ENCODE peak calls at places on chromosomes 12 and 14, in four cellular contexts. One of them, this sample, is unnamed.

GRCh38 chr12:90013409-90013808 is 304.8 kb upstream of the ATP2B1 start:
- DNase-seq in hypothalamus: no peak
- DNase-seq in ecto neural progenitor cell: no peak
- DNase-seq in stimulated activated CD4-positive, alpha-beta T cell treated with anti-CD3 and anti-CD28 coated beads, Interleukin-1b, Interleukin-23, amount 100 ng/mL, for 1 hour: no peak
- DNase-seq in this sample: no peak

GRCh38 chr14:52013984-52014600 is 24.7 kb downstream of the RTRAF start:
- DNase-seq in ecto neural progenitor cell: peak
- DNase-seq in stimulated activated CD4-positive, alpha-beta T cell treated with anti-CD3 and anti-CD28 coated beads, Interleukin-1b, Interleukin-23, amount 100 ng/mL, for 1 hour: no peak
- DNase-seq in hypothalamus: no peak
- DNase-seq in this sample: no peak

GRCh38 chr12:48819986-48820385 is 1.7 kb downstream of the CACNB3 start:
- DNase-seq in ecto neural progenitor cell: no peak
- DNase-seq in hypothalamus: no peak
- DNase-seq in stimulated activated CD4-positive, alpha-beta T cell treated with anti-CD3 and anti-CD28 coated beads, Interleukin-1b, Interleukin-23, amount 100 ng/mL, for 1 hour: no peak
- DNase-seq in this sample: no peak

GRCh38 chr12:54292083-54292930 is 8.5 kb downstream of the NFE2 start:
- DNase-seq in hypothalamus: no peak
- DNase-seq in stimulated activated CD4-positive, alpha-beta T cell treated with anti-CD3 and anti-CD28 coated beads, Interleukin-1b, Interleukin-23, amount 100 ng/mL, for 1 hour: no peak
- DNase-seq in ecto neural progenitor cell: no peak
- DNase-seq in this sample: no peak

GRCh38 chr12:54304187-54304810 is 3.5 kb upstream of the NFE2 start:
- DNase-seq in ecto neural progenitor cell: no peak
- DNase-seq in hypothalamus: no peak
- DNase-seq in stimulated activated CD4-positive, alpha-beta T cell treated with anti-CD3 and anti-CD28 coated beads, Interleukin-1b, Interleukin-23, amount 100 ng/mL, for 1 hour: no peak
- DNase-seq in this sample: peak

GRCh38 chr12:109734219-109735000 is 20.8 kb downstream of the FAM222A start:
- DNase-seq in hypothalamus: no peak
- DNase-seq in stimulated activated CD4-positive, alpha-beta T cell treated with anti-CD3 and anti-CD28 coated beads, Interleukin-1b, Interleukin-23, amount 100 ng/mL, for 1 hour: no peak
- DNase-seq in ecto neural progenitor cell: peak
- DNase-seq in this sample: peak

GRCh38 chr14:68787235-68787727 is 5.6 kb downstream of the ZFP36L1 start:
- DNase-seq in hypothalamus: no peak
- DNase-seq in ecto neural progenitor cell: peak
- DNase-seq in stimulated activated CD4-positive, alpha-beta T cell treated with anti-CD3 and anti-CD28 coated beads, Interleukin-1b, Interleukin-23, amount 100 ng/mL, for 1 hour: no peak
- DNase-seq in this sample: peak

GRCh38 chr12:88945041-88945732 is 364.9 kb upstream of the KITLG start:
- DNase-seq in stimulated activated CD4-positive, alpha-beta T cell treated with anti-CD3 and anti-CD28 coated beads, Interleukin-1b, Interleukin-23, amount 100 ng/mL, for 1 hour: no peak
- DNase-seq in ecto neural progenitor cell: no peak
- DNase-seq in hypothalamus: no peak
- DNase-seq in this sample: no peak

GRCh38 chr12:66365718-66366485 is 63.6 kb downstream of the HELB start:
- DNase-seq in hypothalamus: no peak
- DNase-seq in stimulated activated CD4-positive, alpha-beta T cell treated with anti-CD3 and anti-CD28 coated beads, Interleukin-1b, Interleukin-23, amount 100 ng/mL, for 1 hour: no peak
- DNase-seq in ecto neural progenitor cell: no peak
- DNase-seq in this sample: no peak

GRCh38 chr14:57747036-57747435 is 118.9 kb downstream of the SLC35F4 start:
- DNase-seq in ecto neural progenitor cell: no peak
- DNase-seq in hypothalamus: no peak
- DNase-seq in stimulated activated CD4-positive, alpha-beta T cell treated with anti-CD3 and anti-CD28 coated beads, Interleukin-1b, Interleukin-23, amount 100 ng/mL, for 1 hour: no peak
- DNase-seq in this sample: no peak

GRCh38 chr14:93396456-93396855 is 34.3 kb upstream of the UNC79 start:
- DNase-seq in stimulated activated CD4-positive, alpha-beta T cell treated with anti-CD3 and anti-CD28 coated beads, Interleukin-1b, Interleukin-23, amount 100 ng/mL, for 1 hour: no peak
- DNase-seq in hypothalamus: no peak
- DNase-seq in ecto neural progenitor cell: no peak
- DNase-seq in this sample: no peak

GRCh38 chr14:93946506-93947170 is 19.5 kb downstream of the FAM181A start:
- DNase-seq in stimulated activated CD4-positive, alpha-beta T cell treated with anti-CD3 and anti-CD28 coated beads, Interleukin-1b, Interleukin-23, amount 100 ng/mL, for 1 hour: no peak
- DNase-seq in ecto neural progenitor cell: no peak
- DNase-seq in hypothalamus: no peak
- DNase-seq in this sample: no peak

GRCh38 chr12:42686514-42687172 is 97.1 kb upstream of the PRICKLE1 start:
- DNase-seq in hypothalamus: no peak
- DNase-seq in ecto neural progenitor cell: no peak
- DNase-seq in stimulated activated CD4-positive, alpha-beta T cell treated with anti-CD3 and anti-CD28 coated beads, Interleukin-1b, Interleukin-23, amount 100 ng/mL, for 1 hour: no peak
- DNase-seq in this sample: no peak

GRCh38 chr12:53476769-53477209 is 22.5 kb downstream of the MAP3K12 start:
- DNase-seq in hypothalamus: no peak
- DNase-seq in ecto neural progenitor cell: no peak
- DNase-seq in stimulated activated CD4-positive, alpha-beta T cell treated with anti-CD3 and anti-CD28 coated beads, Interleukin-1b, Interleukin-23, amount 100 ng/mL, for 1 hour: no peak
- DNase-seq in this sample: no peak

GRCh38 chr14:22303589-22304195 is 285.3 kb downstream of the DAD1 start:
- DNase-seq in ecto neural progenitor cell: no peak
- DNase-seq in stimulated activated CD4-positive, alpha-beta T cell treated with anti-CD3 and anti-CD28 coated beads, Interleukin-1b, Interleukin-23, amount 100 ng/mL, for 1 hour: no peak
- DNase-seq in hypothalamus: no peak
- DNase-seq in this sample: no peak

GRCh38 chr12:503111-503761 is 43.5 kb downstream of the B4GALNT3 start:
- DNase-seq in stimulated activated CD4-positive, alpha-beta T cell treated with anti-CD3 and anti-CD28 coated beads, Interleukin-1b, Interleukin-23, amount 100 ng/mL, for 1 hour: no peak
- DNase-seq in ecto neural progenitor cell: no peak
- DNase-seq in hypothalamus: no peak
- DNase-seq in this sample: peak

GRCh38 chr14:99677231-99677891 is 6.7 kb upstream of the CYP46A1 start:
- DNase-seq in stimulated activated CD4-positive, alpha-beta T cell treated with anti-CD3 and anti-CD28 coated beads, Interleukin-1b, Interleukin-23, amount 100 ng/mL, for 1 hour: no peak
- DNase-seq in ecto neural progenitor cell: no peak
- DNase-seq in hypothalamus: no peak
- DNase-seq in this sample: no peak

GRCh38 chr12:123712780-123713319 is 697 bp downstream of the ATP6V0A2 start:
- DNase-seq in ecto neural progenitor cell: no peak
- DNase-seq in hypothalamus: no peak
- DNase-seq in stimulated activated CD4-positive, alpha-beta T cell treated with anti-CD3 and anti-CD28 coated beads, Interleukin-1b, Interleukin-23, amount 100 ng/mL, for 1 hour: no peak
- DNase-seq in this sample: no peak

GRCh38 chr12:105076098-105076497 is 8.2 kb downstream of the ALDH1L2 start:
- DNase-seq in hypothalamus: no peak
- DNase-seq in ecto neural progenitor cell: no peak
- DNase-seq in stimulated activated CD4-positive, alpha-beta T cell treated with anti-CD3 and anti-CD28 coated beads, Interleukin-1b, Interleukin-23, amount 100 ng/mL, for 1 hour: no peak
- DNase-seq in this sample: no peak

GRCh38 chr14:96799489-96800056 is 2.4 kb downstream of the VRK1 start:
- DNase-seq in hypothalamus: no peak
- DNase-seq in stimulated activated CD4-positive, alpha-beta T cell treated with anti-CD3 and anti-CD28 coated beads, Interleukin-1b, Interleukin-23, amount 100 ng/mL, for 1 hour: no peak
- DNase-seq in ecto neural progenitor cell: no peak
- DNase-seq in this sample: no peak

GRCh38 chr14:61439779-61440418 is 118.5 kb downstream of the PRKCH start:
- DNase-seq in stimulated activated CD4-positive, alpha-beta T cell treated with anti-CD3 and anti-CD28 coated beads, Interleukin-1b, Interleukin-23, amount 100 ng/mL, for 1 hour: no peak
- DNase-seq in ecto neural progenitor cell: no peak
- DNase-seq in hypothalamus: no peak
- DNase-seq in this sample: no peak

GRCh38 chr12:103769240-103769945 is 71.6 kb downstream of the NT5DC3 start:
- DNase-seq in stimulated activated CD4-positive, alpha-beta T cell treated with anti-CD3 and anti-CD28 coated beads, Interleukin-1b, Interleukin-23, amount 100 ng/mL, for 1 hour: no peak
- DNase-seq in hypothalamus: no peak
- DNase-seq in ecto neural progenitor cell: no peak
- DNase-seq in this sample: no peak

GRCh38 chr12:47075192-47076084 is 4.0 kb upstream of the PCED1B start:
- DNase-seq in stimulated activated CD4-positive, alpha-beta T cell treated with anti-CD3 and anti-CD28 coated beads, Interleukin-1b, Interleukin-23, amount 100 ng/mL, for 1 hour: no peak
- DNase-seq in ecto neural progenitor cell: no peak
- DNase-seq in hypothalamus: no peak
- DNase-seq in this sample: no peak

GRCh38 chr12:57103856-57104255 is 7.3 kb downstream of the STAT6 start:
- DNase-seq in stimulated activated CD4-positive, alpha-beta T cell treated with anti-CD3 and anti-CD28 coated beads, Interleukin-1b, Interleukin-23, amount 100 ng/mL, for 1 hour: no peak
- DNase-seq in ecto neural progenitor cell: no peak
- DNase-seq in hypothalamus: no peak
- DNase-seq in this sample: no peak

GRCh38 chr12:57756406-57757341 is 1.8 kb downstream of the MARCHF9 start:
- DNase-seq in ecto neural progenitor cell: peak
- DNase-seq in stimulated activated CD4-positive, alpha-beta T cell treated with anti-CD3 and anti-CD28 coated beads, Interleukin-1b, Interleukin-23, amount 100 ng/mL, for 1 hour: no peak
- DNase-seq in hypothalamus: no peak
- DNase-seq in this sample: peak

GRCh38 chr14:91861091-91861490 is 6.2 kb downstream of the TC2N start:
- DNase-seq in hypothalamus: no peak
- DNase-seq in ecto neural progenitor cell: no peak
- DNase-seq in stimulated activated CD4-positive, alpha-beta T cell treated with anti-CD3 and anti-CD28 coated beads, Interleukin-1b, Interleukin-23, amount 100 ng/mL, for 1 hour: no peak
- DNase-seq in this sample: no peak

This sample was measured in pancreas.